ENCODE peak calls at places on chromosomes 4 and X, in six cellular contexts. R is breast epithelium, A is A549, I is NB4, H is uterus, W is ovary. L is an unnamed sample.

GRCh38 chrX:41490446-41490845 is 43.3 kb downstream of the NYX start:
- DNase-seq in R (no peak), A (no peak), I (no peak), H (no peak), W (no peak), L (no peak)

GRCh38 chr4:20318011-20318898 is 66.5 kb downstream of the SLIT2 start:
- DNase-seq in R (no peak), A (no peak), I (no peak), H (no peak), W (no peak), L (no peak)

GRCh38 chr4:94349193-94349592 is 6.6 kb upstream of the HPGDS start:
- DNase-seq in R (no peak), A (no peak), I (no peak), H (no peak), W (no peak), L (no peak)

GRCh38 chr4:71338846-71339593 is at the start of gene SLC4A4:
- DNase-seq in R (no peak), A (peak), I (peak), H (no peak), W (no peak), L (no peak)

GRCh38 chr4:120156115-120156718 is 89.6 kb upstream of the MAD2L1 start:
- DNase-seq in R (no peak), A (peak), I (peak), H (peak), W (no peak), L (no peak)

GRCh38 chr4:150205016-150205415 is 126.8 kb downstream of the DCLK2 start:
- DNase-seq in R (no peak), A (no peak), I (no peak), H (no peak), W (no peak), L (no peak)

GRCh38 chrX:115367956-115368355 is 78.4 kb downstream of the LUZP4 start:
- DNase-seq in R (no peak), A (peak), I (no peak), H (no peak), W (no peak), L (no peak)

GRCh38 chr4:143178923-143179322 is 5.8 kb upstream of the USP38 start:
- DNase-seq in R (no peak), A (no peak), I (no peak), H (no peak), W (no peak), L (no peak)

GRCh38 chrX:13287816-13288215 is 32.0 kb downstream of the ATXN3L start:
- DNase-seq in R (no peak), A (no peak), I (peak), H (no peak), W (no peak), L (no peak)

GRCh38 chr4:48275247-48275646 is 5.6 kb upstream of the TEC start:
- DNase-seq in R (no peak), A (peak), I (peak), H (no peak), W (no peak), L (no peak)

GRCh38 chrX:13046035-13046851 is 1.8 kb upstream of the FAM9C start:
- DNase-seq in R (no peak), A (no peak), I (no peak), H (no peak), W (no peak), L (no peak)

GRCh38 chr4:181259081-181259480 is 984.1 kb upstream of the TENM3 start:
- DNase-seq in R (no peak), A (no peak), I (no peak), H (no peak), W (no peak), L (no peak)

GRCh38 chr4:40256329-40256728 is 59.5 kb downstream of the RHOH start:
- DNase-seq in R (no peak), A (no peak), I (no peak), H (no peak), W (no peak), L (no peak)

GRCh38 chr4:47104986-47105385 is 73.6 kb downstream of the GABRB1 start:
- DNase-seq in R (no peak), A (no peak), I (no peak), H (no peak), W (no peak), L (no peak)

GRCh38 chr4:170274616-170275015 is 184.9 kb upstream of the AADAT start:
- DNase-seq in R (no peak), A (no peak), I (no peak), H (no peak), W (no peak), L (no peak)

GRCh38 chr4:151324449-151325319 is 721 bp downstream of the SH3D19 start:
- DNase-seq in R (peak), A (peak), I (no peak), H (peak), W (peak), L (no peak)

GRCh38 chr4:48329976-48330375 is 11.4 kb upstream of the SLAIN2 start:
- DNase-seq in R (no peak), A (peak), I (no peak), H (no peak), W (no peak), L (no peak)

GRCh38 chr4:168535689-168536088 is 38.8 kb downstream of the PALLD start:
- DNase-seq in R (no peak), A (no peak), I (no peak), H (no peak), W (no peak), L (no peak)

GRCh38 chr4:105994061-105994460 is 98.8 kb downstream of the NPNT start:
- DNase-seq in R (peak), A (no peak), I (no peak), H (no peak), W (no peak), L (no peak)

GRCh38 chr4:96228463-96228862 is 388.6 kb downstream of the PDHA2 start:
- DNase-seq in R (no peak), A (no peak), I (no peak), H (no peak), W (no peak), L (no peak)

GRCh38 chrX:37353646-37354045 is 4.5 kb downstream of the PRRG1 start:
- DNase-seq in R (no peak), A (no peak), I (no peak), H (no peak), W (no peak), L (no peak)

GRCh38 chrX:37347420-37347819 is 1.7 kb upstream of the PRRG1 start:
- DNase-seq in R (no peak), A (no peak), I (peak), H (no peak), W (no peak), L (no peak)

GRCh38 chrX:37350034-37350365 is 836 bp downstream of the PRRG1 start:
- DNase-seq in R (no peak), A (peak), I (no peak), H (no peak), W (no peak), L (no peak)

GRCh38 chrX:37348237-37349130 is 680 bp upstream of the PRRG1 start:
- DNase-seq in R (no peak), A (no peak), I (no peak), H (no peak), W (no peak), L (no peak)

DNA sequence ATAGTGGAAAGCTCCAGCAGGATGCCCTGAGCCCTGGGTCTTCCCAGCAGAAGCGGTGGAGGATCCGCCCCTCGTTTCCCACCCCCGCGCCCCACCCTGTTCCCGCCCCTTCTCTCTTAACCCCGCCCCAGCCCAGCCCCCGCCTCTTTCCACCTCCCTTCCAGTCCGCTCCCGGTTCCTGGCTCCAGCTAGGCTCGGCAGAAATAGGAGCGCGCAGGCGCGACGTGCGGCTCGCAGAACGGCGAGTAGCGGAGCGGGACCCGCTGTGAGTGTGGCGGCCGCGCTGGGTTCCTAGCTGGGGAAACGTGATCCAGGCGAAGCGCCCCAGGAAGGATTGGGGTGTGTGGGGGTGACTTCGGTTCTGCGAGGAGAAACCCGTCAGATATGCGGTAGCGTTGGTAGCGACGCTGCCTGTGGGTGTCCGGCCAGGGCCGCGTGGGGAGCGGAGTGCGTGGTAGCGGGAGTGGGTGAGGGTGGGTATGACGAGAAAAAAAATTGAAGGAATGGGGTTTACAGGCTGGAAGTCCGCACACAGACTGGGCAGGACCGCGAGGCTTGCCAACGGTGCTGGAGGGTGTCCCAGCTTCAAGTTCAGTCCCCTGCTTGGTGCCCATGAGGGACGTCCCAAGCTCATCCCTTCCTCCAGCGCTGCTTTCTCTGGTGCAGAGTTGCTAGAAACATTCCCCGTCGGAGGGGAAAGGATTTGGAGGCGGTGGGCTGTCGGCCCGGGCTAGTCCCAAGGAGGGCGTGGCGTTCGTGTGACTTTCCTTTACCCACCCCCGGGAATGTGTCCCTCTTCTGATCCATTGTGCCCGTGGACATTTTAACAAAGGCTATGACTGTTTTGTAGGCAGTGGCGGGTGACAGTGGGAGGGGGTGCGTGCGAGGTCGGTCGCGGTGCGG is at the start of gene PRRG1:
- DNase-seq in R (peak), A (peak), I (peak), H (peak), W (peak), L (peak)
- TF ChIP-seq POLR2A in R (no peak), A (peak), I (no peak), H (peak), W (peak), L (no peak)

GRCh38 chr4:159051245-159052071 is 51.4 kb upstream of the RAPGEF2 start:
- DNase-seq in R (no peak), A (no peak), I (no peak), H (no peak), W (no peak), L (no peak)
- TF ChIP-seq CTCF in R (no peak), A (no peak), I (no peak), H (no peak), W (no peak), L (no peak)

GRCh38 chr4:67051000-67051789 is 494.1 kb downstream of the CENPC start:
- DNase-seq in R (no peak), A (no peak), I (no peak), H (no peak), W (no peak), L (no peak)
- H3K4me3 ChIP-seq in R (no peak), A (no peak), I (no peak), H (no peak), W (no peak), L (no peak)

DNA sequence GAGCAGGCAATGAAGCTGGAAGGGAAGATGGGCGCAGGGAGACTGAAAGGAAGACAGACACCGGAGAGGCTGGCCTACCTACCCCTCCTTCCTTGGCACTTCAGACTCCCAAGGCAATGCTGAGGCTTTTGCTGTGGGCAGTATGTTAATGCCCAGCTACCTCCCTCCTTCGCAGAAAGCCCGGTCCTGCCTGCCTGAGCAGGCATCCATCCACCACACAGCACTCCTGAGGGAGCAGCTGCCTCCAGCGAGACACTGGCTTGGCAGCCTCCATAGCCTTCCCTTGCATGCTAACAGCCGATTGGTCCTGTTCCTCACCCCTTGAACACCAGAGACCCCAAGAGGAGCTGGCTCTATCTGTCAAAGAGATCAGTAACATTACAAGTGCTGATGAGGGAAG is 14.4 kb downstream of the GABRQ start:
- DNase-seq in R (no peak), A (no peak), I (no peak), H (no peak), W (no peak), L (no peak)
- TF ChIP-seq POLR2A in R (no peak), A (no peak), I (no peak), H (no peak), W (no peak), L (no peak)

GRCh38 chr4:77471821-77472495 is 133.7 kb upstream of the CXCL13 start:
- DNase-seq in R (peak), A (no peak), I (no peak), H (no peak), W (no peak), L (no peak)
- TF ChIP-seq CTCF in R (no peak), A (no peak), I (no peak), H (no peak), W (no peak), L (no peak)

GRCh38 chrX:154546354-154547244 is at the start of gene G6PD:
- DNase-seq in R (no peak), A (peak), I (peak), H (no peak), W (no peak), L (no peak)
- H3K4me3 ChIP-seq in R (peak), A (peak), I (peak), H (peak), W (peak), L (peak)

L was measured in lower leg skin.